ENCODE peak calls at places on chromosomes 7 and 10, in ten cellular contexts. B is NCI-H1417; K is stimulated activated CD8-positive, alpha-beta memory T cell treated with anti-CD3 and anti-CD28 coated beads, Interleukin-15, amount 100 ng/mL, for 4 hours; U is right atrium auricular region; N is GM13976; Q is left ventricle myocardium inferior; W is A549; G is Ammon's horn; X is lower leg skin; J is GM10248. O is an unnamed sample.

GRCh38 chr7:66529889-66530615 is 98.6 kb upstream of the KCTD7 start:
- DNase-seq in B (no peak), K (no peak), U (no peak), N (no peak), Q (no peak), W (no peak), G (peak), X (no peak), J (no peak), O (no peak)

GRCh38 chr7:16465469-16466086 is at the start of gene SOSTDC1:
- DNase-seq in B (no peak), K (no peak), U (no peak), N (no peak), Q (no peak), W (no peak), G (no peak), X (no peak), J (no peak), O (no peak)

GRCh38 chr10:36765777-36766176 is 359.6 kb upstream of the ANKRD30A start:
- DNase-seq in B (no peak), K (no peak), U (no peak), N (no peak), Q (no peak), W (no peak), G (no peak), X (no peak), J (no peak), O (peak)

GRCh38 chr7:132666786-132667185 is 90.5 kb upstream of the PLXNA4 start:
- DNase-seq in B (no peak), K (no peak), U (no peak), N (no peak), Q (no peak), W (no peak), G (no peak), X (no peak), J (no peak), O (no peak)

GRCh38 chr7:16644987-16645592 is 464 bp downstream of the ANKMY2 start:
- DNase-seq in B (peak), K (no peak), U (no peak), N (peak), Q (peak), W (peak), G (no peak), X (peak), J (peak), O (no peak)

GRCh38 chr10:92126100-92126650 is 164.7 kb downstream of the CPEB3 start:
- DNase-seq in B (no peak), K (no peak), U (no peak), N (no peak), Q (no peak), W (no peak), G (no peak), X (no peak), J (no peak), O (no peak)

GRCh38 chr10:46995234-46995633 is 84.0 kb downstream of the PTPN20 start:
- DNase-seq in B (no peak), K (no peak), U (no peak), N (no peak), Q (no peak), W (no peak), G (no peak), X (no peak), J (no peak), O (no peak)

GRCh38 chr10:114402871-114403544 is 1.3 kb downstream of the AFAP1L2 start:
- DNase-seq in B (no peak), K (no peak), U (peak), N (no peak), Q (no peak), W (no peak), G (no peak), X (peak), J (no peak), O (no peak)

GRCh38 chr7:116809636-116810266 is 52.6 kb upstream of the CAPZA2 start:
- DNase-seq in B (peak), K (no peak), U (no peak), N (peak), Q (no peak), W (no peak), G (peak), X (no peak), J (peak), O (peak)

GRCh38 chr10:50469778-50470193 is 154.0 kb downstream of the SGMS1 start:
- DNase-seq in B (no peak), K (no peak), U (no peak), N (no peak), Q (no peak), W (no peak), G (no peak), X (no peak), J (no peak), O (no peak)

GRCh38 chr7:48525726-48526374 is 354.6 kb downstream of the ABCA13 start:
- DNase-seq in B (no peak), K (no peak), U (no peak), N (no peak), Q (no peak), W (no peak), G (no peak), X (no peak), J (no peak), O (no peak)

GRCh38 chr7:2001601-2002442 is 230.9 kb downstream of the MAD1L1 start:
- DNase-seq in B (no peak), K (no peak), U (no peak), N (no peak), Q (peak), W (no peak), G (no peak), X (no peak), J (no peak), O (no peak)

GRCh38 chr10:31000071-31000787 is 31.4 kb downstream of the ZNF438 start:
- DNase-seq in B (no peak), K (no peak), U (no peak), N (no peak), Q (no peak), W (no peak), G (no peak), X (no peak), J (no peak), O (no peak)

GRCh38 chr7:464712-465461 is 54.8 kb downstream of the PDGFA start:
- DNase-seq in B (no peak), K (no peak), U (no peak), N (no peak), Q (peak), W (no peak), G (no peak), X (peak), J (no peak), O (no peak)

GRCh38 chr10:124572751-124573150 is 111.1 kb downstream of the LHPP start:
- DNase-seq in B (no peak), K (no peak), U (no peak), N (no peak), Q (no peak), W (no peak), G (no peak), X (no peak), J (no peak), O (no peak)

GRCh38 chr10:63383141-63383540 is 82.6 kb downstream of the JMJD1C start:
- DNase-seq in B (no peak), K (no peak), U (no peak), N (no peak), Q (no peak), W (no peak), G (no peak), X (no peak), J (no peak), O (no peak)

GRCh38 chr7:102106625-102107024 is 180.0 kb upstream of the SH2B2 start:
- DNase-seq in B (no peak), K (no peak), U (no peak), N (no peak), Q (no peak), W (no peak), G (no peak), X (no peak), J (no peak), O (no peak)

GRCh38 chr10:61465807-61466425 is 12.7 kb upstream of the TMEM26 start:
- DNase-seq in B (no peak), K (no peak), U (no peak), N (no peak), Q (no peak), W (no peak), G (no peak), X (no peak), J (no peak), O (no peak)

GRCh38 chr10:75956624-75957023 is 525.2 kb downstream of the LRMDA start:
- DNase-seq in B (no peak), K (no peak), U (no peak), N (no peak), Q (no peak), W (no peak), G (no peak), X (no peak), J (no peak), O (no peak)

GRCh38 chr10:62278461-62278910 is 9.8 kb upstream of the RTKN2 start:
- DNase-seq in B (no peak), K (no peak), U (no peak), N (no peak), Q (no peak), W (no peak), G (no peak), X (no peak), J (no peak), O (no peak)

GRCh38 chr7:25069900-25070443 is 55.1 kb downstream of the CYCS start:
- DNase-seq in B (peak), K (no peak), U (peak), N (peak), Q (peak), W (peak), G (peak), X (no peak), J (peak), O (peak)

GRCh38 chr10:69750011-69750373 is 51.7 kb upstream of the COL13A1 start:
- DNase-seq in B (no peak), K (no peak), U (no peak), N (no peak), Q (no peak), W (no peak), G (no peak), X (no peak), J (no peak), O (no peak)

GRCh38 chr7:44466300-44467216 is 23.9 kb downstream of the NUDCD3 start:
- DNase-seq in B (no peak), K (no peak), U (no peak), N (no peak), Q (no peak), W (no peak), G (no peak), X (no peak), J (no peak), O (no peak)

GRCh38 chr10:47458466-47459154 is 25.3 kb downstream of the ANXA8 start:
- DNase-seq in B (no peak), K (no peak), U (no peak), N (no peak), Q (no peak), W (no peak), G (no peak), X (peak), J (no peak), O (no peak)

GRCh38 chr10:58746470-58747185 is 234.0 kb downstream of the BICC1 start:
- DNase-seq in B (no peak), K (no peak), U (no peak), N (no peak), Q (no peak), W (no peak), G (no peak), X (no peak), J (no peak), O (no peak)